ENCODE peak calls at places on chromosomes 11 and 22, in four cellular contexts. X is Caco-2, K is prostate gland, L is cardiac fibroblast. A is an unnamed sample.
A peak's percentile ranks its signal among the peaks of the same experiment; 100 is the strongest.

GRCh38 chr22:31291716-31292644 is at the start of gene PIK3IP1:
- DNase-seq in X (peak; percentile 83), L (peak; percentile 93), K (peak; percentile 91), A (peak; percentile 96)

GRCh38 chr22:36701941-36702640 is 1.5 kb downstream of the CACNG2 start:
- DNase-seq in L (no peak), K (no peak), X (no peak), A (no peak)

GRCh38 chr22:29457730-29458129 is 19.3 kb downstream of the RFPL1 start:
- DNase-seq in K (no peak), X (peak; percentile 62), L (peak; percentile 43), A (peak; percentile 66)

GRCh38 chr11:63920870-63921417 is 4.0 kb upstream of the RCOR2 start:
- DNase-seq in L (no peak), K (no peak), X (no peak), A (no peak)

GRCh38 chr22:35838849-35839646 is 121.4 kb downstream of the APOL5 start:
- DNase-seq in X (peak; percentile 61), K (peak; percentile 30), L (peak; percentile 79), A (peak; percentile 84)

GRCh38 chr22:20537983-20538382 is 30.6 kb downstream of the MED15 start:
- DNase-seq in X (no peak), K (no peak), L (no peak), A (no peak)

GRCh38 chr22:38724926-38725571 is 19.3 kb downstream of the GTPBP1 start:
- DNase-seq in L (peak; percentile 54), K (no peak), X (peak; percentile 36), A (peak; percentile 66)

GRCh38 chr11:73139476-73140198 is 2.5 kb downstream of the FCHSD2 start:
- DNase-seq in K (no peak), L (peak; percentile 69), X (no peak), A (peak; percentile 70)

GRCh38 chr22:32720924-32721323 is 80.6 kb upstream of the TIMP3 start:
- DNase-seq in X (no peak), L (peak; percentile 86), K (no peak), A (peak; percentile 81)

GRCh38 chr22:17095538-17095937 is 10.7 kb downstream of the IL17RA start:
- DNase-seq in X (peak; percentile 39), K (no peak), L (no peak), A (peak; percentile 30)

GRCh38 chr11:18461909-18462308 is 6.3 kb downstream of the LDHAL6A start:
- DNase-seq in X (no peak), L (no peak), K (no peak), A (no peak)

GRCh38 chr11:72613977-72614376 is 60.2 kb downstream of the PDE2A start:
- DNase-seq in X (no peak), K (no peak), L (no peak), A (no peak)

GRCh38 chr22:19847345-19847632 is 7.4 kb downstream of the GNB1L start:
- DNase-seq in X (no peak), L (no peak), K (no peak), A (no peak)

GRCh38 chr11:74577624-74578396 is 14.6 kb upstream of the POLD3 start:
- DNase-seq in L (peak; percentile 23), K (no peak), X (no peak), A (peak; percentile 70)

GRCh38 chr11:72072348-72072747 is 8.0 kb downstream of the NUMA1 start:
- DNase-seq in K (peak; percentile 43), L (peak; percentile 78), X (peak; percentile 65), A (peak; percentile 86)

GRCh38 chr11:66050581-66051231 is 1.5 kb upstream of the SF3B2 start:
- DNase-seq in L (no peak), K (no peak), X (no peak), A (no peak)
- H3K4me3 ChIP-seq in L (no peak overlapping the region), K (no peak overlapping the region), X (peak overlapping the region; percentile 49), A (no peak overlapping the region)

GRCh38 chr22:50606126-50606525 is 5.5 kb downstream of the MAPK8IP2 start:
- DNase-seq in K (no peak), X (no peak), L (no peak), A (no peak)
- TF ChIP-seq CTCF in K (no peak), X (no peak), L (no peak), A (peak; percentile 21)

GRCh38 chr11:45774023-45774655 is 30.8 kb upstream of the SLC35C1 start:
- DNase-seq in L (no peak), K (no peak), X (no peak), A (no peak)
- H3K4me3 ChIP-seq in L (no peak overlapping the region), K (no peak overlapping the region), X (no peak overlapping the region), A (no peak overlapping the region)

GRCh38 chr11:36077368-36077767 is 133.5 kb downstream of the LDLRAD3 start:
- DNase-seq in K (no peak), L (no peak), X (no peak), A (no peak)

GRCh38 chr11:36075053-36075452 is 131.2 kb downstream of the LDLRAD3 start:
- DNase-seq in K (no peak), L (peak; percentile 90), X (no peak), A (peak; percentile 91)

GRCh38 chr11:36071917-36072500 is 128.1 kb downstream of the LDLRAD3 start:
- DNase-seq in K (no peak), L (no peak), X (no peak), A (peak; percentile 68)

GRCh38 chr11:36070215-36070976 is 126.5 kb downstream of the LDLRAD3 start:
- DNase-seq in X (no peak), L (no peak), K (no peak), A (no peak)

DNA sequence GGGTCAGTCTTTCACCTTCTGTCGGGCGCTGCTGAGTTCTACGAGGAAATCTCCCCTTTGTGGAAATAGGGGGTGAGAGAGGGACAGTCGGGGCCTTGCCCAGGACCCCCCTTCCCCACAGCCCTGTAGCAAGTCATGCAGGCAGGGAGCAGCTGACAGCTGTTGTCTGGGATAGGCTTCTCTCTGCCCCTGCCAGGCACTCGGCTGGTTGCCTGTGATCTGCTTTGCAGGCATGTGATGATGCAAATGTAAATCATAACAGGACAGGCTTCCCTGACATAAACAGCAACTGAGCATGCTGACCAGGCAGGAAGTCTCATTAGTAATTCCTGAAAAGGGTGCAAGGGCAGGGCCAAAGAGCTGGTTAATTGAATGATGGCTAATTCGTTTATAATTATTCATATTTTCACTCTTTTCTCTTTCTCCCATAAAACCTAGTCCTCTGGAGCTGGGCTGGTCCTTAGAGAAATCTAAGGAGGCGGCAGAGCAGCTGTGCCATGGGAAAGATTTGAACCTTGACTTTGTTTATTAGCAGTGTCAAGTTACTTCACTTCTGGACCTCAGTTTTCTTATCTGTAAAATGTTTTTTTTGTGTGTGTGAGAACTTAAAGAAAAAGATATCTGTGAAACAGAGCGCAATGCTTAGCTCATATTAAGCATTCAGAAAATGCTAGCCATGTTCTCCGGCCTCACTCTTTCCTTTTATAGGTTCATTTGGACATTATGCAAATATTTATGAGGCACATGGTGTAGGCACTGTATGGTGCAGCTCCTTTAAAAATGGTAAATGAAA is 129.7 kb downstream of the LDLRAD3 start:
- DNase-seq in K (no peak), L (peak; percentile 90), X (no peak), A (peak; percentile 88)
- TF ChIP-seq CTCF in K (no peak), L (no peak), X (no peak), A (no peak)

GRCh38 chr11:124894606-124895430 is 2.8 kb downstream of the ROBO4 start:
- DNase-seq in L (no peak), K (no peak), X (no peak), A (no peak)
- H3K4me3 ChIP-seq in L (no peak overlapping the region), K (no peak overlapping the region), X (no peak overlapping the region), A (no peak overlapping the region)

GRCh38 chr22:46846832-46847355 is 84.4 kb downstream of the TBC1D22A start:
- DNase-seq in L (no peak), K (no peak), X (no peak), A (peak; percentile 52)

GRCh38 chr22:46843691-46844297 is 81.3 kb downstream of the TBC1D22A start:
- DNase-seq in K (no peak), X (no peak), L (no peak), A (no peak)

GRCh38 chr22:46846154-46846831 is 83.8 kb downstream of the TBC1D22A start:
- DNase-seq in X (no peak), K (no peak), L (no peak), A (no peak)

GRCh38 chr22:46844606-46845210 is 82.3 kb downstream of the TBC1D22A start:
- DNase-seq in K (no peak), L (no peak), X (no peak), A (no peak)

DNA sequence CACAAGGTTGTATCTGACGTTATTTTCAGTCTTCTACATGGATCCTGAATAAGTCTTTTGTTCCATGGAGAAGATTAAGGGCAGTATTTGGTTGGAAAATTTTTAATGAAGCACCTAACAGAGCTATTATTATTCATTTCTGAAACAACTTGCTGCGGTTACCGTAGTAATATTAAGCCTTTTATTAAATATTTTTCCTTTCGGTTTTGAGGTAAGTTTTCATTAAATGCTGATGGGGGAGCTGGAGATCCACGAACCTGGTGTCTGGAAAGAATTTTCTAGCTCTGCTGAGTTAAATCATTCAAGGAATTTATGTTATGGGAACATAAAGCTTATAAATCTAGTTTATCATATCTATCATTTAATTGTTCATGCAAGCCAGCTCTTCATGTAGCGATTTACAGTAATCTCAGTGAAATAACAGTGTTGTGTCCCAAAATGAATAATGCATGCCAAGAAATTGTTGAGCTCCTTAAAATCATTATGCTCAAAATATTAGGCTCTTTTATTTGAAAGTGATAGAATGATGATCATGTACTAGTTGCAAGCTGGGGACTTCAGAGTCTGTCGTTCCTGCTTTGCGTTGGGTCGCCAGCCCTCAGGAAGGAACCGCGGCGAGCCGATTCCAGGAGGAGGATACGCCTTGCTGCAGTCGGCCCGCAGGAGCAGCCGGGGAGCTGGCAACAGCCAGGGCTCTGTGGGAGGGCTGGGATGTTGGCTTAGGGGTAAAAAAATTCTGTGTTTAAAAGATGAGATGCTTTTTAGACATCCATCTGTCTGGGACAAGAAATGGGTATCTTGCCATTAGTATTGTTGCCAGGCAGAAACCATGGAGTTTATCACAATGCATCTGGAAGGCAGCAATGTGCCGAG is 83.1 kb downstream of the TBC1D22A start:
- DNase-seq in X (no peak), L (peak; percentile 78), K (no peak), A (peak; percentile 83)
- TF ChIP-seq CTCF in X (peak; percentile 16), L (peak; percentile 48), K (peak; percentile 56), A (peak; percentile 70)

DNA sequence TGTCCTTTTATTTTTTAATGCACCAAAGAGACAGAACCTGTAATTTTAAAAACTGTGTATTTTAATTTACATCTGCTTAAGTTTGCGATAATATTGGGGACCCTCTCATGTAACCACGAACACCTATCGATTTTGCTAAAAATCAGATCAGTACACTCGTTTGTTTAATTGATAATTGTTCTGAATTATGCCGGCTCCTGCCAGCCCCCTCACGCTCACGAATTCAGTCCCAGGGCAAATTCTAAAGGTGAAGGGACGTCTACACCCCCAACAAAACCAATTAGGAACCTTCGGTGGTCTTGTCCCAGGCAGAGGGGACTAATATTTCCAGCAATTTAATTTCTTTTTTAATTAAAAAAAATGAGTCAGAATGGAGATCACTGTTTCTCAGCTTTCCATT is 1.1 kb upstream of the CCND1 start:
- DNase-seq in L (no peak), X (no peak), K (no peak), A (no peak)
- H3K4me3 ChIP-seq in L (peak overlapping the region; percentile 98), X (peak overlapping the region; percentile 73), K (no peak overlapping the region), A (peak overlapping the region; percentile 96)

GRCh38 chr11:128469220-128469619 is 118.1 kb downstream of the ETS1 start:
- DNase-seq in L (no peak), K (no peak), X (no peak), A (no peak)

GRCh38 chr11:128468106-128468505 is 119.3 kb downstream of the ETS1 start:
- DNase-seq in K (no peak), X (no peak), L (no peak), A (peak; percentile 40)

GRCh38 chr11:128465946-128466688 is 121.2 kb downstream of the ETS1 start:
- DNase-seq in K (no peak), X (no peak), L (no peak), A (no peak)

GRCh38 chr11:128467041-128467440 is 120.3 kb downstream of the ETS1 start:
- DNase-seq in X (no peak), L (no peak), K (no peak), A (no peak)

GRCh38 chr11:128467610-128468041 is 119.7 kb downstream of the ETS1 start:
- DNase-seq in L (peak; percentile 88), X (no peak), K (no peak), A (peak; percentile 98)
- TF ChIP-seq CTCF in L (peak; percentile 31), X (no peak), K (no peak), A (peak; percentile 31)

A was measured in choroid plexus epithelial cell.